ENCODE peak calls at places on chromosomes 4 and X, in ten cellular contexts. K is SK-N-SH, G is transverse colon, T is upper lobe of left lung, R is prostate gland, H is SK-N-MC, M is sigmoid colon, O is endothelial cell of umbilical vein, F is spleen, Z is suprapubic skin. X is an unnamed sample.

GRCh38 chr4:8457646-8458045 is 17.1 kb downstream of the TRMT44 start:
- DNase-seq in K (no peak), G (no peak), T (no peak), R (no peak), H (no peak), M (no peak), O (no peak), F (no peak), Z (no peak), X (no peak)

GRCh38 chr4:13985824-13986223 is 358.3 kb upstream of the BOD1L1 start:
- DNase-seq in K (no peak), G (no peak), T (no peak), R (no peak), H (no peak), M (no peak), O (no peak), F (no peak), Z (no peak), X (no peak)

GRCh38 chr4:102352774-102353173 is 7.5 kb upstream of the SLC39A8 start:
- DNase-seq in K (no peak), G (peak; percentile 25), T (no peak), R (no peak), H (no peak), M (no peak), O (no peak), F (no peak), Z (no peak), X (no peak)

GRCh38 chr4:66052426-66052825 is 382.1 kb upstream of the EPHA5 start:
- DNase-seq in K (no peak), G (no peak), T (no peak), R (no peak), H (no peak), M (no peak), O (no peak), F (no peak), Z (no peak), X (no peak)

GRCh38 chrX:23383411-23383810 is 48.8 kb downstream of the PTCHD1 start:
- DNase-seq in K (no peak), G (no peak), T (no peak), R (no peak), H (no peak), M (no peak), O (no peak), F (no peak), Z (no peak), X (no peak)

GRCh38 chrX:46777971-46778810 is 19.3 kb upstream of the SLC9A7 start:
- DNase-seq in K (no peak), G (no peak), T (no peak), R (no peak), H (no peak), M (no peak), O (peak; percentile 66), F (no peak), Z (no peak), X (no peak)

GRCh38 chr4:84482564-84483563 is 16.2 kb downstream of the NKX6-1 start:
- DNase-seq in K (peak; percentile 44), G (peak; percentile 64), T (peak; percentile 88), R (no peak), H (no peak), M (no peak), O (no peak), F (no peak), Z (peak; percentile 54), X (no peak)

GRCh38 chrX:65196758-65197371 is 220.6 kb upstream of the ZC4H2 start:
- DNase-seq in K (no peak), G (peak; percentile 84), T (peak; percentile 42), R (peak; percentile 16), H (no peak), M (peak; percentile 63), O (no peak), F (no peak), Z (no peak), X (no peak)

GRCh38 chr4:153393397-153393796 is 48.9 kb downstream of the MND1 start:
- DNase-seq in K (no peak), G (no peak), T (no peak), R (no peak), H (no peak), M (peak; percentile 66), O (no peak), F (no peak), Z (no peak), X (no peak)

GRCh38 chrX:41472231-41472815 is 25.2 kb downstream of the NYX start:
- DNase-seq in K (no peak), G (no peak), T (peak; percentile 33), R (no peak), H (no peak), M (no peak), O (no peak), F (no peak), Z (no peak), X (no peak)

GRCh38 chr4:188372051-188372450 is 232.8 kb downstream of the TRIML1 start:
- DNase-seq in K (no peak), G (no peak), T (no peak), R (no peak), H (no peak), M (no peak), O (no peak), F (no peak), Z (no peak), X (no peak)

GRCh38 chrX:45322820-45323219 is 122.1 kb upstream of the DIPK2B start:
- DNase-seq in K (no peak), G (no peak), T (no peak), R (no peak), H (no peak), M (no peak), O (no peak), F (no peak), Z (no peak), X (no peak)

GRCh38 chrX:34972206-34972605 is 29.6 kb downstream of the FAM47B start:
- DNase-seq in K (no peak), G (no peak), T (no peak), R (no peak), H (no peak), M (no peak), O (peak; percentile 52), F (no peak), Z (no peak), X (no peak)

GRCh38 chrX:121323337-121323736 is 275.9 kb downstream of the GLUD2 start:
- DNase-seq in K (no peak), G (no peak), T (no peak), R (no peak), H (no peak), M (no peak), O (no peak), F (no peak), Z (no peak), X (no peak)

GRCh38 chr4:83589283-83589682 is 53.4 kb downstream of the GPAT3 start:
- DNase-seq in K (no peak), G (no peak), T (no peak), R (no peak), H (no peak), M (no peak), O (no peak), F (no peak), Z (no peak), X (no peak)

GRCh38 chr4:140094701-140095420 is 59.1 kb downstream of the MAML3 start:
- DNase-seq in K (peak; percentile 65), G (peak; percentile 61), T (peak; percentile 74), R (peak; percentile 55), H (no peak), M (peak; percentile 83), O (peak; percentile 85), F (peak; percentile 91), Z (peak; percentile 72), X (peak; percentile 64)

GRCh38 chr4:56979674-56980073 is 978 bp downstream of the POLR2B start:
- DNase-seq in K (no peak), G (peak; percentile 31), T (no peak), R (no peak), H (no peak), M (no peak), O (peak; percentile 44), F (no peak), Z (no peak), X (no peak)

GRCh38 chr4:145473203-145473602 is 8.4 kb upstream of the SMAD1 start:
- DNase-seq in K (no peak), G (no peak), T (peak; percentile 11), R (no peak), H (no peak), M (no peak), O (no peak), F (no peak), Z (no peak), X (no peak)

GRCh38 chr4:82423245-82424054 is 6.8 kb downstream of the HNRNPDL start:
- DNase-seq in K (no peak), G (no peak), T (no peak), R (no peak), H (no peak), M (no peak), O (no peak), F (no peak), Z (no peak), X (no peak)

GRCh38 chrX:48468693-48469691 is 1.1 kb downstream of the SLC38A5 start:
- DNase-seq in K (no peak), G (peak; percentile 31), T (no peak), R (no peak), H (no peak), M (peak; percentile 52), O (no peak), F (peak; percentile 69), Z (no peak), X (no peak)
- TF ChIP-seq POLR2AphosphoS5 in K (no peak), G (no peak), T (no peak), R (no peak), H (peak; percentile 32), M (no peak), O (no peak), F (no peak), Z (no peak), X (no peak)

GRCh38 chr4:37686373-37687174 is at the start of gene RELL1:
- DNase-seq in K (peak; percentile 97), G (peak; percentile 100), T (peak; percentile 100), R (peak; percentile 100), H (peak; percentile 73), M (peak; percentile 100), O (peak; percentile 100), F (peak; percentile 99), Z (peak; percentile 100), X (peak; percentile 99)
- H3K27ac ChIP-seq in K (peak within 1 kb of the TSS; percentile 86), G (peak within 1 kb of the TSS; percentile 96), T (peak within 1 kb of the TSS; percentile 98), R (peak within 1 kb of the TSS; percentile 92), H (no peak within 1 kb of the TSS), M (peak within 1 kb of the TSS; percentile 98), O (peak within 1 kb of the TSS; percentile 79), F (peak within 1 kb of the TSS; percentile 91), Z (peak within 1 kb of the TSS; percentile 97), X (peak within 1 kb of the TSS; percentile 97)

DNA sequence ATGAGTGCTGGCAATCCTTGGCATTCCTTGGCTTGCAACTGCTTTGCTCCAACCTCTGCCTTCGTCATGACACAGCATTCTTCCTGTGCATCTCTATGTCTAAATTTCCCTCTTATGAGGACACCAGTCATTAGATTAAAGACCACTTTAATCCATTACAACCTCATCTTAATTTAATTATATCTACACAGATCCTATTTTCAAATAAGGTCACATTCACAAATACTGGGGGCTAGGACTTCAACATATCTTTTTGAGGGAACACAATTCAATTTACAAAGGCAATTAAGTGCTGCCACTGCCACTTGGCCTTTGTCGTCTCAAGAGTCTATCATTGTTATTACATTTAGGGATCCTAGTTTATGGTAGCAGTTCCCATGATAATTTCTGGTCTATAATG is 163.7 kb upstream of the PPP1R2C start:
- DNase-seq in K (no peak), G (no peak), T (no peak), R (no peak), H (no peak), M (no peak), O (no peak), F (no peak), Z (no peak), X (no peak)
- H3K9me3 ChIP-seq in K (no peaks in the 10 kb centered on the region), G (no peaks in the 10 kb centered on the region), T (peaks cover 4% of the 10 kb centered on the region), R (no peaks in the 10 kb centered on the region), H (no peaks in the 10 kb centered on the region), M (no peaks in the 10 kb centered on the region), O (no peaks in the 10 kb centered on the region), F (no peaks in the 10 kb centered on the region), Z (no peaks in the 10 kb centered on the region), X (no peaks in the 10 kb centered on the region)

GRCh38 chr4:97016186-97016945 is 1126.9 kb downstream of the STPG2 start:
- DNase-seq in K (no peak), G (no peak), T (no peak), R (no peak), H (no peak), M (no peak), O (no peak), F (no peak), Z (no peak), X (no peak)
- TF ChIP-seq POLR2AphosphoS5 in K (no peak), G (no peak), T (no peak), R (no peak), H (no peak), M (no peak), O (no peak), F (no peak), Z (no peak), X (no peak)